ENCODE peak calls at places on chromosome 1, in six cellular contexts. One of them, this sample, is unnamed.

GRCh38 chr1:197781998-197782718 is 6.9 kb upstream of the DENND1B start:
- DNase-seq in naive B cell: no peak
- DNase-seq in GM10248: no peak
- DNase-seq in neural progenitor cell: no peak
- DNase-seq in stimulated activated CD8-positive, alpha-beta memory T cell treated with anti-CD3 and anti-CD28 coated beads, Interleukin-7, amount 100 ng/mL, for 24 hours: no peak
- DNase-seq in stimulated activated naive CD4-positive, alpha-beta T cell treated with Interleukin-2 at 50 U/mL for 16 hours: no peak
- DNase-seq in this sample: no peak

GRCh38 chr1:155079487-155080249 is 1.0 kb downstream of the EFNA3 start:
- DNase-seq in stimulated activated CD8-positive, alpha-beta memory T cell treated with anti-CD3 and anti-CD28 coated beads, Interleukin-7, amount 100 ng/mL, for 24 hours: no peak
- DNase-seq in stimulated activated naive CD4-positive, alpha-beta T cell treated with Interleukin-2 at 50 U/mL for 16 hours: no peak
- DNase-seq in GM10248: no peak
- DNase-seq in naive B cell: peak
- DNase-seq in neural progenitor cell: peak
- DNase-seq in this sample: no peak

GRCh38 chr1:115302390-115302961 is 35.6 kb downstream of the NGF start:
- DNase-seq in neural progenitor cell: peak
- DNase-seq in stimulated activated naive CD4-positive, alpha-beta T cell treated with Interleukin-2 at 50 U/mL for 16 hours: no peak
- DNase-seq in GM10248: no peak
- DNase-seq in stimulated activated CD8-positive, alpha-beta memory T cell treated with anti-CD3 and anti-CD28 coated beads, Interleukin-7, amount 100 ng/mL, for 24 hours: no peak
- DNase-seq in naive B cell: no peak
- DNase-seq in this sample: no peak

GRCh38 chr1:7295946-7296345 is 475.1 kb upstream of the VAMP3 start:
- DNase-seq in neural progenitor cell: no peak
- DNase-seq in naive B cell: no peak
- DNase-seq in GM10248: no peak
- DNase-seq in stimulated activated CD8-positive, alpha-beta memory T cell treated with anti-CD3 and anti-CD28 coated beads, Interleukin-7, amount 100 ng/mL, for 24 hours: no peak
- DNase-seq in stimulated activated naive CD4-positive, alpha-beta T cell treated with Interleukin-2 at 50 U/mL for 16 hours: no peak
- DNase-seq in this sample: no peak

GRCh38 chr1:117051224-117052064 is 8.7 kb upstream of the TTF2 start:
- DNase-seq in GM10248: peak
- DNase-seq in neural progenitor cell: no peak
- DNase-seq in naive B cell: peak
- DNase-seq in stimulated activated CD8-positive, alpha-beta memory T cell treated with anti-CD3 and anti-CD28 coated beads, Interleukin-7, amount 100 ng/mL, for 24 hours: no peak
- DNase-seq in stimulated activated naive CD4-positive, alpha-beta T cell treated with Interleukin-2 at 50 U/mL for 16 hours: peak
- DNase-seq in this sample: no peak

GRCh38 chr1:204418174-204419063 is 6.8 kb upstream of the PPP1R15B start:
- DNase-seq in stimulated activated CD8-positive, alpha-beta memory T cell treated with anti-CD3 and anti-CD28 coated beads, Interleukin-7, amount 100 ng/mL, for 24 hours: no peak
- DNase-seq in GM10248: peak
- DNase-seq in naive B cell: peak
- DNase-seq in stimulated activated naive CD4-positive, alpha-beta T cell treated with Interleukin-2 at 50 U/mL for 16 hours: no peak
- DNase-seq in neural progenitor cell: no peak
- DNase-seq in this sample: no peak

GRCh38 chr1:209989525-209989924 is 51.5 kb downstream of the SYT14 start:
- DNase-seq in GM10248: peak
- DNase-seq in stimulated activated naive CD4-positive, alpha-beta T cell treated with Interleukin-2 at 50 U/mL for 16 hours: no peak
- DNase-seq in neural progenitor cell: no peak
- DNase-seq in stimulated activated CD8-positive, alpha-beta memory T cell treated with anti-CD3 and anti-CD28 coated beads, Interleukin-7, amount 100 ng/mL, for 24 hours: no peak
- DNase-seq in naive B cell: no peak
- DNase-seq in this sample: no peak

GRCh38 chr1:79422726-79423125 is 416.2 kb upstream of the ADGRL4 start:
- DNase-seq in naive B cell: no peak
- DNase-seq in GM10248: no peak
- DNase-seq in stimulated activated naive CD4-positive, alpha-beta T cell treated with Interleukin-2 at 50 U/mL for 16 hours: no peak
- DNase-seq in neural progenitor cell: no peak
- DNase-seq in stimulated activated CD8-positive, alpha-beta memory T cell treated with anti-CD3 and anti-CD28 coated beads, Interleukin-7, amount 100 ng/mL, for 24 hours: no peak
- DNase-seq in this sample: no peak

GRCh38 chr1:116415699-116416533 is 42.9 kb downstream of the ATP1A1 start:
- DNase-seq in stimulated activated naive CD4-positive, alpha-beta T cell treated with Interleukin-2 at 50 U/mL for 16 hours: no peak
- DNase-seq in naive B cell: no peak
- DNase-seq in GM10248: no peak
- DNase-seq in neural progenitor cell: peak
- DNase-seq in stimulated activated CD8-positive, alpha-beta memory T cell treated with anti-CD3 and anti-CD28 coated beads, Interleukin-7, amount 100 ng/mL, for 24 hours: no peak
- DNase-seq in this sample: no peak

GRCh38 chr1:56531624-56532358 is 47.6 kb downstream of the PLPP3 start:
- DNase-seq in stimulated activated naive CD4-positive, alpha-beta T cell treated with Interleukin-2 at 50 U/mL for 16 hours: no peak
- DNase-seq in neural progenitor cell: no peak
- DNase-seq in GM10248: no peak
- DNase-seq in stimulated activated CD8-positive, alpha-beta memory T cell treated with anti-CD3 and anti-CD28 coated beads, Interleukin-7, amount 100 ng/mL, for 24 hours: no peak
- DNase-seq in naive B cell: no peak
- DNase-seq in this sample: no peak

GRCh38 chr1:51726544-51727225 is 109.8 kb downstream of the OSBPL9 start:
- DNase-seq in stimulated activated CD8-positive, alpha-beta memory T cell treated with anti-CD3 and anti-CD28 coated beads, Interleukin-7, amount 100 ng/mL, for 24 hours: no peak
- DNase-seq in neural progenitor cell: no peak
- DNase-seq in GM10248: peak
- DNase-seq in naive B cell: no peak
- DNase-seq in stimulated activated naive CD4-positive, alpha-beta T cell treated with Interleukin-2 at 50 U/mL for 16 hours: no peak
- DNase-seq in this sample: no peak

GRCh38 chr1:192224386-192224785 is 66.1 kb downstream of the RGS18 start:
- DNase-seq in stimulated activated naive CD4-positive, alpha-beta T cell treated with Interleukin-2 at 50 U/mL for 16 hours: no peak
- DNase-seq in naive B cell: no peak
- DNase-seq in stimulated activated CD8-positive, alpha-beta memory T cell treated with anti-CD3 and anti-CD28 coated beads, Interleukin-7, amount 100 ng/mL, for 24 hours: no peak
- DNase-seq in GM10248: no peak
- DNase-seq in neural progenitor cell: no peak
- DNase-seq in this sample: no peak

GRCh38 chr1:176073524-176074157 is 133.4 kb downstream of the COP1 start:
- DNase-seq in neural progenitor cell: peak
- DNase-seq in stimulated activated CD8-positive, alpha-beta memory T cell treated with anti-CD3 and anti-CD28 coated beads, Interleukin-7, amount 100 ng/mL, for 24 hours: no peak
- DNase-seq in naive B cell: peak
- DNase-seq in stimulated activated naive CD4-positive, alpha-beta T cell treated with Interleukin-2 at 50 U/mL for 16 hours: no peak
- DNase-seq in GM10248: peak
- DNase-seq in this sample: no peak

GRCh38 chr1:235597867-235598553 is 51.6 kb downstream of the GNG4 start:
- DNase-seq in naive B cell: no peak
- DNase-seq in stimulated activated CD8-positive, alpha-beta memory T cell treated with anti-CD3 and anti-CD28 coated beads, Interleukin-7, amount 100 ng/mL, for 24 hours: no peak
- DNase-seq in GM10248: no peak
- DNase-seq in neural progenitor cell: peak
- DNase-seq in stimulated activated naive CD4-positive, alpha-beta T cell treated with Interleukin-2 at 50 U/mL for 16 hours: no peak
- DNase-seq in this sample: no peak

GRCh38 chr1:30302808-30303310 is 420.5 kb downstream of the MATN1 start:
- DNase-seq in naive B cell: no peak
- DNase-seq in stimulated activated CD8-positive, alpha-beta memory T cell treated with anti-CD3 and anti-CD28 coated beads, Interleukin-7, amount 100 ng/mL, for 24 hours: no peak
- DNase-seq in GM10248: no peak
- DNase-seq in neural progenitor cell: no peak
- DNase-seq in stimulated activated naive CD4-positive, alpha-beta T cell treated with Interleukin-2 at 50 U/mL for 16 hours: no peak
- DNase-seq in this sample: no peak

GRCh38 chr1:200302192-200302892 is 107.5 kb downstream of the ZNF281 start:
- DNase-seq in stimulated activated CD8-positive, alpha-beta memory T cell treated with anti-CD3 and anti-CD28 coated beads, Interleukin-7, amount 100 ng/mL, for 24 hours: no peak
- DNase-seq in stimulated activated naive CD4-positive, alpha-beta T cell treated with Interleukin-2 at 50 U/mL for 16 hours: peak
- DNase-seq in neural progenitor cell: peak
- DNase-seq in GM10248: peak
- DNase-seq in naive B cell: peak
- DNase-seq in this sample: peak

GRCh38 chr1:49104575-49104974 is 327.9 kb upstream of the BEND5 start:
- DNase-seq in GM10248: no peak
- DNase-seq in stimulated activated CD8-positive, alpha-beta memory T cell treated with anti-CD3 and anti-CD28 coated beads, Interleukin-7, amount 100 ng/mL, for 24 hours: no peak
- DNase-seq in stimulated activated naive CD4-positive, alpha-beta T cell treated with Interleukin-2 at 50 U/mL for 16 hours: no peak
- DNase-seq in neural progenitor cell: no peak
- DNase-seq in naive B cell: no peak
- DNase-seq in this sample: no peak

GRCh38 chr1:173241528-173242347 is 34.6 kb upstream of the TNFSF4 start:
- DNase-seq in neural progenitor cell: no peak
- DNase-seq in GM10248: no peak
- DNase-seq in stimulated activated CD8-positive, alpha-beta memory T cell treated with anti-CD3 and anti-CD28 coated beads, Interleukin-7, amount 100 ng/mL, for 24 hours: no peak
- DNase-seq in naive B cell: no peak
- DNase-seq in stimulated activated naive CD4-positive, alpha-beta T cell treated with Interleukin-2 at 50 U/mL for 16 hours: no peak
- DNase-seq in this sample: no peak